ENCODE peak calls at places on chromosomes 5 and 9, in eight cellular contexts. One of them, this sample, is unnamed.

GRCh38 chr5:109479260-109479860 is 69.6 kb upstream of the PJA2 start:
- DNase-seq in tibial artery: no peak
- DNase-seq in GM23248: peak
- DNase-seq in heart right ventricle: no peak
- DNase-seq in small intestine: peak
- DNase-seq in body of pancreas: no peak
- DNase-seq in A549: peak
- DNase-seq in CD8-positive, alpha-beta T cell: no peak
- DNase-seq in this sample: no peak

GRCh38 chr9:109918359-109919163 is 138.6 kb downstream of the PALM2AKAP2 start:
- DNase-seq in GM23248: no peak
- DNase-seq in tibial artery: no peak
- DNase-seq in A549: no peak
- DNase-seq in body of pancreas: no peak
- DNase-seq in small intestine: peak
- DNase-seq in CD8-positive, alpha-beta T cell: no peak
- DNase-seq in heart right ventricle: no peak
- DNase-seq in this sample: peak

GRCh38 chr5:95866431-95867063 is 44.0 kb upstream of the GLRX start:
- DNase-seq in A549: no peak
- DNase-seq in heart right ventricle: no peak
- DNase-seq in GM23248: peak
- DNase-seq in body of pancreas: no peak
- DNase-seq in tibial artery: no peak
- DNase-seq in CD8-positive, alpha-beta T cell: no peak
- DNase-seq in small intestine: no peak
- DNase-seq in this sample: no peak

GRCh38 chr9:77066388-77066787 is 46.9 kb downstream of the FOXB2 start:
- DNase-seq in GM23248: no peak
- DNase-seq in A549: no peak
- DNase-seq in heart right ventricle: no peak
- DNase-seq in CD8-positive, alpha-beta T cell: no peak
- DNase-seq in body of pancreas: no peak
- DNase-seq in small intestine: no peak
- DNase-seq in tibial artery: no peak
- DNase-seq in this sample: no peak

GRCh38 chr5:137563646-137564474 is 64.7 kb upstream of the SPOCK1 start:
- DNase-seq in body of pancreas: no peak
- DNase-seq in heart right ventricle: peak
- DNase-seq in CD8-positive, alpha-beta T cell: no peak
- DNase-seq in GM23248: peak
- DNase-seq in tibial artery: no peak
- DNase-seq in small intestine: no peak
- DNase-seq in A549: no peak
- DNase-seq in this sample: no peak

GRCh38 chr5:92403308-92403707 is 1020.2 kb upstream of the ARRDC3 start:
- DNase-seq in tibial artery: no peak
- DNase-seq in small intestine: no peak
- DNase-seq in GM23248: no peak
- DNase-seq in body of pancreas: no peak
- DNase-seq in CD8-positive, alpha-beta T cell: no peak
- DNase-seq in heart right ventricle: no peak
- DNase-seq in A549: no peak
- DNase-seq in this sample: no peak

GRCh38 chr9:10226996-10227395 is 385.8 kb downstream of the PTPRD start:
- DNase-seq in small intestine: no peak
- DNase-seq in GM23248: no peak
- DNase-seq in CD8-positive, alpha-beta T cell: no peak
- DNase-seq in heart right ventricle: no peak
- DNase-seq in body of pancreas: no peak
- DNase-seq in tibial artery: no peak
- DNase-seq in A549: no peak
- DNase-seq in this sample: no peak

GRCh38 chr9:19998823-19999455 is 210.1 kb upstream of the SLC24A2 start:
- DNase-seq in GM23248: peak
- DNase-seq in A549: no peak
- DNase-seq in heart right ventricle: no peak
- DNase-seq in small intestine: no peak
- DNase-seq in body of pancreas: no peak
- DNase-seq in CD8-positive, alpha-beta T cell: no peak
- DNase-seq in tibial artery: no peak
- DNase-seq in this sample: no peak

GRCh38 chr9:100811643-100812042 is 216.9 kb upstream of the PLPPR1 start:
- DNase-seq in small intestine: no peak
- DNase-seq in body of pancreas: no peak
- DNase-seq in CD8-positive, alpha-beta T cell: no peak
- DNase-seq in tibial artery: no peak
- DNase-seq in A549: no peak
- DNase-seq in heart right ventricle: no peak
- DNase-seq in GM23248: no peak
- DNase-seq in this sample: no peak

GRCh38 chr9:90271707-90272106 is 370.9 kb downstream of the DIRAS2 start:
- DNase-seq in tibial artery: no peak
- DNase-seq in heart right ventricle: no peak
- DNase-seq in GM23248: no peak
- DNase-seq in CD8-positive, alpha-beta T cell: no peak
- DNase-seq in small intestine: no peak
- DNase-seq in A549: no peak
- DNase-seq in body of pancreas: peak
- DNase-seq in this sample: no peak

GRCh38 chr5:139696894-139697658 is 48.9 kb downstream of the CXXC5 start:
- DNase-seq in A549: peak
- DNase-seq in heart right ventricle: peak
- DNase-seq in tibial artery: peak
- DNase-seq in GM23248: peak
- DNase-seq in body of pancreas: peak
- DNase-seq in small intestine: no peak
- DNase-seq in CD8-positive, alpha-beta T cell: no peak
- DNase-seq in this sample: peak

GRCh38 chr5:109953821-109954220 is 264.1 kb downstream of the MAN2A1 start:
- DNase-seq in body of pancreas: no peak
- DNase-seq in GM23248: peak
- DNase-seq in A549: no peak
- DNase-seq in heart right ventricle: no peak
- DNase-seq in CD8-positive, alpha-beta T cell: no peak
- DNase-seq in small intestine: no peak
- DNase-seq in tibial artery: no peak
- DNase-seq in this sample: no peak

GRCh38 chr5:134370306-134370870 is 981 bp upstream of the UBE2B start:
- DNase-seq in heart right ventricle: no peak
- DNase-seq in A549: no peak
- DNase-seq in CD8-positive, alpha-beta T cell: no peak
- DNase-seq in small intestine: no peak
- DNase-seq in GM23248: peak
- DNase-seq in tibial artery: no peak
- DNase-seq in body of pancreas: no peak
- DNase-seq in this sample: no peak

GRCh38 chr9:132199056-132199455 is 37.2 kb downstream of the NTNG2 start:
- DNase-seq in body of pancreas: no peak
- DNase-seq in GM23248: no peak
- DNase-seq in A549: no peak
- DNase-seq in heart right ventricle: no peak
- DNase-seq in tibial artery: no peak
- DNase-seq in small intestine: no peak
- DNase-seq in CD8-positive, alpha-beta T cell: no peak
- DNase-seq in this sample: no peak

DNA sequence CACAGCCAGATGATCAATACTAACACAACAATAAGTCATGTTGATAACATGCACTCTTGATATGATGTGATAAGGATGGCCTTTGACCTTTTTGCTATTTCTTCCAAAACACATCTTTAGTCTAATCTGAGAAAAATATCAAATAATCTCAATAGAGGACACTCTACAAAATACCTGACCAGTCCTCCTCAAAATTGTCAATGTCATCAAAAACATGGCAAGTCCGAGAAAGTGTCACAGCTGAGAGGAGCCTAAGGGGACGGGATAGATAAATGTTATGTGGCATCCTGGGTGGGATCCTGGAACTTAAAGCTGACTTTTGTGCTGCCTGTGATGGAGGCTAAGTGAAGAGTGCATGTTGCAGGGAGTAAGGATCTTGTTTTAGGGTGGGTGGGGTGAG is 699.6 kb upstream of the ADAMTS16 start:
- DNase-seq in heart right ventricle: no peak
- DNase-seq in body of pancreas: no peak
- DNase-seq in tibial artery: no peak
- DNase-seq in GM23248: no peak
- DNase-seq in CD8-positive, alpha-beta T cell: no peak
- DNase-seq in small intestine: no peak
- DNase-seq in A549: no peak
- DNase-seq in this sample: no peak
- H3K27ac ChIP-seq in heart right ventricle: no peak
- H3K27ac ChIP-seq in body of pancreas: no peak
- H3K27ac ChIP-seq in tibial artery: no peak
- H3K27ac ChIP-seq in GM23248: no peak
- H3K27ac ChIP-seq in CD8-positive, alpha-beta T cell: no peak
- H3K27ac ChIP-seq in small intestine: no peak
- H3K27ac ChIP-seq in A549: no peak
- H3K27ac ChIP-seq in this sample: no peak

DNA sequence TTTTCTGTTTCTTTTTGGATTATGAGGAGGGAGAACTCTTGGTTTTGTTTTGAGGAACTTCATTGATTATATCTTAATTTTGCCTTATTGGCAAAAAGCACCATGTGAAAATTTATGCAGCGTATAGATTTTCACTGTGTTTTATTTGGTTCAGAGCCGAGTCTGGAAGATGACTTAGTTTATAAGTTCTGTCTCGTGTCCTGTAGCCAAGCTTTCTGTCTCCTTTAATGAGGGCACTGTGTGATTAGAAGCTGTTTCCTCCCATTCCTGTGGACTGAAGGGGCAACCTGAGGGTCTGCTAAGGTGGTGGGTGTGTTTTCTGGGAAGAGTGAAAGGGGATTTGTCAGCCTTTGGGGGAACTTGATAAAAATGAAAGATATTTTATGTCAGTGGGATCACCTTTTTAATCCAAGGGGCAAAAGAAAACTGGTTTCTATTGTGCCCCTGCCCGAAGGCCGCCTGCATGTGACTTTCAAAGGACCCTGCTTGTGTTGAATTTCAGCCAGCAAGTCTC is 262.1 kb downstream of the FANCC start:
- DNase-seq in tibial artery: no peak
- DNase-seq in heart right ventricle: no peak
- DNase-seq in small intestine: no peak
- DNase-seq in CD8-positive, alpha-beta T cell: no peak
- DNase-seq in A549: no peak
- DNase-seq in GM23248: peak
- DNase-seq in body of pancreas: no peak
- DNase-seq in this sample: no peak
- H3K4me3 ChIP-seq in tibial artery: peak
- H3K4me3 ChIP-seq in heart right ventricle: no peak
- H3K4me3 ChIP-seq in small intestine: no peak
- H3K4me3 ChIP-seq in CD8-positive, alpha-beta T cell: no peak
- H3K4me3 ChIP-seq in A549: peak
- H3K4me3 ChIP-seq in GM23248: peak
- H3K4me3 ChIP-seq in body of pancreas: no peak
- H3K4me3 ChIP-seq in this sample: no peak

DNA sequence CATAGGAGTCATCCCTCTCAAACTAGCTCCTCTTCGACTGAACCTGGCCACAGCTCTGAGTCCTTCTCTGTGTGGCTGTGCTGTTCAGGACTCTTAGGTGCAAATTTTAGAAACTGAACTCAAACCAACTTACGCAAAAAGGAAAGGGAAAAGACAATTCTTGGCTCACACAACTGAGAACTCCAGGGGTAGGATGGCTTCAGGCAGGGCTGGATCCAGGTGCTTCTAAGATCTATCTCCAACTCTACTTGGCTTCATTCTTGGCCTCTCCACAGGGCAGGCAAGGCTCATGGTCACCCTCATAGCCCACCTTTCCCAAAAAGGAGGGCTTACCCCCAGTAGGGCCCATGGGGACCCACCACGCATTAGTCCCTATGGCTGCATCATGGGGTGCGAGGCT is 8.1 kb downstream of the ASS1 start:
- DNase-seq in body of pancreas: no peak
- DNase-seq in small intestine: no peak
- DNase-seq in A549: no peak
- DNase-seq in tibial artery: no peak
- DNase-seq in CD8-positive, alpha-beta T cell: no peak
- DNase-seq in heart right ventricle: no peak
- DNase-seq in GM23248: no peak
- DNase-seq in this sample: no peak
- H3K27ac ChIP-seq in body of pancreas: peak
- H3K27ac ChIP-seq in small intestine: no peak
- H3K27ac ChIP-seq in A549: peak
- H3K27ac ChIP-seq in tibial artery: no peak
- H3K27ac ChIP-seq in CD8-positive, alpha-beta T cell: no peak
- H3K27ac ChIP-seq in heart right ventricle: peak
- H3K27ac ChIP-seq in GM23248: no peak
- H3K27ac ChIP-seq in this sample: no peak

GRCh38 chr9:34615132-34615531 is 3.2 kb upstream of the RPP25L start:
- DNase-seq in heart right ventricle: no peak
- DNase-seq in A549: no peak
- DNase-seq in body of pancreas: no peak
- DNase-seq in GM23248: no peak
- DNase-seq in tibial artery: no peak
- DNase-seq in CD8-positive, alpha-beta T cell: no peak
- DNase-seq in small intestine: no peak
- DNase-seq in this sample: no peak

GRCh38 chr9:34611811-34612787 is at the start of gene RPP25L:
- DNase-seq in tibial artery: peak
- DNase-seq in A549: peak
- DNase-seq in body of pancreas: peak
- DNase-seq in small intestine: peak
- DNase-seq in heart right ventricle: peak
- DNase-seq in CD8-positive, alpha-beta T cell: peak
- DNase-seq in GM23248: peak
- DNase-seq in this sample: peak

GRCh38 chr9:34610434-34611206 is 1.3 kb downstream of the RPP25L start:
- DNase-seq in CD8-positive, alpha-beta T cell: no peak
- DNase-seq in tibial artery: no peak
- DNase-seq in small intestine: no peak
- DNase-seq in heart right ventricle: peak
- DNase-seq in A549: no peak
- DNase-seq in body of pancreas: no peak
- DNase-seq in GM23248: no peak
- DNase-seq in this sample: no peak

GRCh38 chr9:34611251-34611810 is 566 bp downstream of the RPP25L start:
- DNase-seq in GM23248: peak
- DNase-seq in tibial artery: no peak
- DNase-seq in A549: no peak
- DNase-seq in heart right ventricle: no peak
- DNase-seq in small intestine: peak
- DNase-seq in body of pancreas: no peak
- DNase-seq in CD8-positive, alpha-beta T cell: no peak
- DNase-seq in this sample: no peak

DNA sequence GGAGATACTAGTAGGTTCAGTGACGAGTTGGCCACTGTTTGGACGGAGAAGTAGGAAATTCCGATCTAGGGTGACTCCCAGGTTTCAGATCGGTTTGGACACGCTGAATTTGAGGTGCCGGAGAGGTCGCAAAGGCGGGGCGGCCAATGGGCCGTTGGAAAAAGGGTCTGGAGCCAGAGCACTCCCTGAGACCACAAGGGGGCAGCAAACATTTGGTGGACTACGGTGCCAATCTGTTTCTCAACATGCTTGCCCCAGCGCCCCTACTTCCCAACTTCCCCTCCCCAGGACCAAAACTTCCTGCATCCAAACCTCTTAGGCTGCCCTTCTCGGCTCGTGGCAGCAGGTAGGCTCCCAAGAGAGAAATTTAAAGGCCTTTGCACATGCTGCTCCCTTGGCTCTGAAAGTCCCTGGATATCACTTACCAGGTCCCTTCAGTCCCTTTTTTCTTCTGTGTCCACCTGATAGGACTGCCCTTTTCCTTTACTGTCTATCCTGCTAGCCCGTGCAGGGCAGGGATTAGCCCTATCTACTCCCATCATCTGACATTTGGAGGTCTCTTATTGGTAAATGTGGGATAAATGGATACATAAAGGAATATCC is 992 bp upstream of the RPP25L start:
- DNase-seq in body of pancreas: peak
- DNase-seq in heart right ventricle: peak
- DNase-seq in A549: peak
- DNase-seq in tibial artery: peak
- DNase-seq in CD8-positive, alpha-beta T cell: peak
- DNase-seq in GM23248: peak
- DNase-seq in small intestine: peak
- DNase-seq in this sample: peak
- H3K4me3 ChIP-seq in body of pancreas: no peak
- H3K4me3 ChIP-seq in heart right ventricle: peak
- H3K4me3 ChIP-seq in A549: peak
- H3K4me3 ChIP-seq in tibial artery: peak
- H3K4me3 ChIP-seq in CD8-positive, alpha-beta T cell: peak
- H3K4me3 ChIP-seq in GM23248: peak
- H3K4me3 ChIP-seq in small intestine: peak
- H3K4me3 ChIP-seq in this sample: peak

This sample was measured in colonic mucosa.